ENCODE peak calls at places on chromosome X, in nine cellular contexts. Q is left ventricle myocardium inferior; I is Panc1; G is stomach; F is esophagus muscularis mucosa; C is heart right ventricle; H is CD8-positive, alpha-beta memory T cell; D is OCI-LY7; Z is colonic mucosa. T is an unnamed sample.

GRCh38 chrX:8405631-8406030 is 59.0 kb upstream of the VCX3B start:
- DNase-seq in Q (no peak), I (no peak), G (no peak), F (no peak), C (no peak), H (no peak), D (no peak), Z (no peak), T (no peak)

GRCh38 chrX:1212532-1212931 is at the start of gene CRLF2:
- DNase-seq in Q (no peak), I (no peak), G (no peak), F (no peak), C (no peak), H (no peak), D (peak; percentile 44), Z (no peak), T (no peak)

GRCh38 chrX:51860679-51861078 is 32.7 kb upstream of the MAGED1 start:
- DNase-seq in Q (no peak), I (no peak), G (no peak), F (no peak), C (peak; percentile 3), H (peak; percentile 1), D (peak; percentile 33), Z (peak; percentile 22), T (peak; percentile 27)

GRCh38 chrX:27600686-27601085 is 10.5 kb downstream of the DCAF8L2 start:
- DNase-seq in Q (no peak), I (no peak), G (no peak), F (no peak), C (no peak), H (no peak), D (no peak), Z (no peak), T (no peak)

GRCh38 chrX:44871114-44871645 is 1.8 kb upstream of the KDM6A start:
- DNase-seq in Q (no peak), I (no peak), G (peak; percentile 45), F (no peak), C (peak; percentile 3), H (no peak), D (no peak), Z (peak; percentile 48), T (no peak)

GRCh38 chrX:69257504-69258127 is 92.4 kb upstream of the PJA1 start:
- DNase-seq in Q (no peak), I (no peak), G (no peak), F (no peak), C (no peak), H (no peak), D (no peak), Z (no peak), T (no peak)

GRCh38 chrX:13165747-13166146 is 121.3 kb upstream of the FAM9C start:
- DNase-seq in Q (no peak), I (no peak), G (no peak), F (no peak), C (no peak), H (no peak), D (no peak), Z (no peak), T (no peak)

GRCh38 chrX:154779261-154779660 is 16.6 kb downstream of the DKC1 start:
- DNase-seq in Q (no peak), I (no peak), G (no peak), F (no peak), C (no peak), H (no peak), D (no peak), Z (no peak), T (no peak)

GRCh38 chrX:50889582-50889981 is 21.0 kb upstream of the BMP15 start:
- DNase-seq in Q (no peak), I (no peak), G (no peak), F (no peak), C (no peak), H (no peak), D (no peak), Z (no peak), T (no peak)

GRCh38 chrX:150533863-150534262 is 34.6 kb upstream of the MTM1 start:
- DNase-seq in Q (no peak), I (no peak), G (no peak), F (no peak), C (no peak), H (no peak), D (no peak), Z (no peak), T (no peak)

GRCh38 chrX:54045563-54046228 is 1.4 kb upstream of the PHF8 start:
- DNase-seq in Q (no peak), I (no peak), G (no peak), F (no peak), C (no peak), H (no peak), D (no peak), Z (no peak), T (no peak)

GRCh38 chrX:18353931-18354368 is 538 bp downstream of the SCML2 start:
- DNase-seq in Q (no peak), I (no peak), G (no peak), F (no peak), C (peak; percentile 3), H (peak; percentile 18), D (peak; percentile 63), Z (peak; percentile 22), T (no peak)

GRCh38 chrX:104565791-104566687 is at the start of gene IL1RAPL2:
- DNase-seq in Q (no peak), I (no peak), G (peak; percentile 58), F (no peak), C (peak; percentile 4), H (no peak), D (no peak), Z (peak; percentile 38), T (peak; percentile 36)

GRCh38 chrX:132751043-132751690 is 207.3 kb downstream of the HS6ST2 start:
- DNase-seq in Q (no peak), I (no peak), G (no peak), F (no peak), C (no peak), H (no peak), D (no peak), Z (no peak), T (no peak)

GRCh38 chrX:147342197-147342596 is 527.7 kb upstream of the CXorf51A start:
- DNase-seq in Q (no peak), I (no peak), G (no peak), F (no peak), C (no peak), H (no peak), D (no peak), Z (no peak), T (no peak)

GRCh38 chrX:45070116-45071007 is 130.3 kb downstream of the DIPK2B start:
- DNase-seq in Q (no peak), I (peak; percentile 41), G (no peak), F (no peak), C (peak; percentile 8), H (peak; percentile 31), D (peak; percentile 54), Z (peak; percentile 41), T (no peak)

GRCh38 chrX:101370888-101371504 is 15.0 kb downstream of the BTK start:
- DNase-seq in Q (no peak), I (no peak), G (no peak), F (no peak), C (no peak), H (no peak), D (peak; percentile 79), Z (no peak), T (no peak)
- H3K4me1 ChIP-seq in Q (no peaks in the 10 kb centered on the region), I (no peaks in the 10 kb centered on the region), G (no peaks in the 10 kb centered on the region), F (no peaks in the 10 kb centered on the region), C (no peaks in the 10 kb centered on the region), H (no peaks in the 10 kb centered on the region), D (peaks cover 69% of the 10 kb centered on the region), Z (no peaks in the 10 kb centered on the region), T (no peaks in the 10 kb centered on the region)

DNA sequence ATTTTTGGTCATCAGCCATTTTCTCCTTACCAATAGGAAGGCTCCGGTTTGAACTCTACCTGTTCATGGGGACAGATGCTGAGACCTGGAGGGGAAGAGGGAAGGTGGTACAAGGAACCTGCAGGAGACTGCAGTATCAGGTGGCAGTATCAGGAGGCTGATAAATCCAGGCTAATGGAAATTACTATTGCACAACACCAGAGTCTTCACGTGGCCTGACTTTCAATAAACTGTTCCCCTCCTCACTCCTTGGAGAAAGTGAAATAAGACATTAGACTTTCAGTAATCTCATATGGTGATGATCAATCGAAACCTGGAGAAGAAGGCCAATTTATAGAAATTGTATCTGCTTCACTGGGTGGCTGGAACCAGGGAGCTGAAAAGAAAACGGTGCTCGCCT is 46.2 kb upstream of the BCOR start:
- DNase-seq in Q (no peak), I (no peak), G (no peak), F (no peak), C (no peak), H (no peak), D (no peak), Z (no peak), T (no peak)
- H3K4me1 ChIP-seq in Q (peaks cover 42% of the 10 kb centered on the region), I (peaks cover under 1% of the 10 kb centered on the region), G (peaks cover 12% of the 10 kb centered on the region), F (peaks cover 23% of the 10 kb centered on the region), C (peaks cover 36% of the 10 kb centered on the region), H (no peaks in the 10 kb centered on the region), D (peaks cover 51% of the 10 kb centered on the region), Z (no peaks in the 10 kb centered on the region), T (peaks cover 4% of the 10 kb centered on the region)

GRCh38 chrX:148499638-148500427 is 584 bp upstream of the AFF2 start:
- DNase-seq in Q (no peak), I (no peak), G (no peak), F (no peak), C (no peak), H (no peak), D (no peak), Z (no peak), T (no peak)
- H3K4me1 ChIP-seq in Q (peaks cover 9% of the 10 kb centered on the region), I (peaks cover 2% of the 10 kb centered on the region), G (peaks cover 4% of the 10 kb centered on the region), F (peaks cover 9% of the 10 kb centered on the region), C (peaks cover 8% of the 10 kb centered on the region), H (peaks cover 9% of the 10 kb centered on the region), D (peaks cover 48% of the 10 kb centered on the region), Z (no peaks in the 10 kb centered on the region), T (no peaks in the 10 kb centered on the region)

GRCh38 chrX:24703185-24703494 is 9.4 kb downstream of the POLA1 start:
- DNase-seq in Q (no peak), I (no peak), G (no peak), F (no peak), C (no peak), H (no peak), D (no peak), Z (no peak), T (no peak)

GRCh38 chrX:24702362-24703184 is 8.9 kb downstream of the POLA1 start:
- DNase-seq in Q (no peak), I (no peak), G (no peak), F (no peak), C (no peak), H (no peak), D (no peak), Z (no peak), T (no peak)
- H3K4me1 ChIP-seq in Q (no peaks in the 10 kb centered on the region), I (no peaks in the 10 kb centered on the region), G (no peaks in the 10 kb centered on the region), F (no peaks in the 10 kb centered on the region), C (no peaks in the 10 kb centered on the region), H (no peaks in the 10 kb centered on the region), D (peaks cover 10% of the 10 kb centered on the region), Z (no peaks in the 10 kb centered on the region), T (no peaks in the 10 kb centered on the region)

T was measured in mucosa of descending colon.